ENCODE peak calls at places on chromosomes 1 and 21, in six cellular contexts. X, H, D, Q, M and Z are unnamed samples.

GRCh38 chr1:48084826-48085225 is 87.6 kb upstream of the TRABD2B start:
- DNase-seq in Q (no peak), X (no peak), H (no peak), M (no peak), D (no peak), Z (no peak)

GRCh38 chr1:28256197-28256827 is 3.0 kb upstream of the SESN2 start:
- DNase-seq in H (no peak), M (no peak), D (no peak), Q (no peak), X (peak), Z (no peak)

GRCh38 chr1:151377150-151377884 is 4.8 kb upstream of the SELENBP1 start:
- DNase-seq in D (no peak), H (no peak), Q (no peak), M (no peak), X (no peak), Z (no peak)

GRCh38 chr1:232382671-232383070 is 247.3 kb downstream of the SIPA1L2 start:
- DNase-seq in Q (no peak), M (no peak), H (no peak), X (no peak), D (no peak), Z (no peak)

GRCh38 chr1:116677474-116678062 is 10.0 kb upstream of the IGSF3 start:
- DNase-seq in D (no peak), Q (no peak), M (no peak), H (no peak), X (no peak), Z (no peak)

GRCh38 chr1:62590255-62590969 is 6.9 kb upstream of the ANGPTL3 start:
- DNase-seq in M (no peak), X (no peak), H (no peak), Q (no peak), D (no peak), Z (no peak)

GRCh38 chr1:110620686-110621085 is 14.5 kb upstream of the KCNA2 start:
- DNase-seq in X (no peak), H (no peak), Q (no peak), M (no peak), D (no peak), Z (no peak)

GRCh38 chr21:41834252-41834925 is 44.8 kb downstream of the PRDM15 start:
- DNase-seq in H (no peak), Q (no peak), D (no peak), X (no peak), M (no peak), Z (no peak)

GRCh38 chr1:115466433-115466832 is 128.4 kb upstream of the NGF start:
- DNase-seq in D (no peak), X (no peak), H (peak), Q (no peak), M (no peak), Z (no peak)

GRCh38 chr1:159071970-159072582 is 4.5 kb downstream of the AIM2 start:
- DNase-seq in H (no peak), M (peak), X (peak), Q (no peak), D (no peak), Z (no peak)

GRCh38 chr1:111789077-111789476 is 33.4 kb downstream of the DDX20 start:
- DNase-seq in D (no peak), X (no peak), M (no peak), Q (no peak), H (no peak), Z (peak)